ENCODE peak calls at places on chromosome 19, in six cellular contexts. R is fibroblast of lung, S is LNCaP clone FGC, P is IMR-90, C is AG09309, I is aorta. V is an unnamed sample.

GRCh38 chr19:13163609-13164364 is 13.6 kb downstream of the IER2 start:
- DNase-seq in S (no peak), I (peak), R (peak), C (no peak), P (peak), V (peak)

GRCh38 chr19:21158523-21159135 is 16.8 kb downstream of the ZNF431 start:
- DNase-seq in R (peak), I (no peak), C (no peak), P (peak), S (no peak), V (no peak)

GRCh38 chr19:3821857-3822364 is 35.7 kb upstream of the MATK start:
- DNase-seq in R (peak), S (peak), I (peak), C (no peak), P (peak), V (no peak)

GRCh38 chr19:33703438-33703750 is 81.6 kb downstream of the CHST8 start:
- DNase-seq in P (no peak), I (peak), R (no peak), C (no peak), S (no peak), V (no peak)

GRCh38 chr19:12792048-12792852 is 964 bp downstream of the JUNB start:
- DNase-seq in P (peak), C (no peak), I (peak), S (peak), R (peak), V (peak)

GRCh38 chr19:30446844-30447243 is 74.7 kb downstream of the ZNF536 start:
- DNase-seq in P (no peak), R (no peak), C (no peak), S (no peak), I (no peak), V (no peak)

GRCh38 chr19:17192751-17193150 is 22.4 kb upstream of the USE1 start:
- DNase-seq in P (no peak), S (no peak), R (no peak), C (no peak), I (no peak), V (no peak)

GRCh38 chr19:43752287-43752875 is 2.4 kb downstream of the SMG9 start:
- DNase-seq in P (no peak), R (no peak), I (no peak), C (no peak), S (no peak), V (no peak)

GRCh38 chr19:2858864-2859263 is 8.3 kb upstream of the ZNF556 start:
- DNase-seq in S (no peak), P (no peak), C (no peak), I (no peak), R (no peak), V (no peak)

GRCh38 chr19:2051771-2052704 is 994 bp upstream of the MKNK2 start:
- DNase-seq in C (no peak), S (no peak), I (no peak), P (no peak), R (peak), V (no peak)

GRCh38 chr19:6402834-6403608 is 10.1 kb upstream of the GTF2F1 start:
- DNase-seq in P (peak), R (peak), C (no peak), I (no peak), S (no peak), V (no peak)

GRCh38 chr19:7415163-7415856 is 66.6 kb downstream of the ARHGEF18 start:
- DNase-seq in C (no peak), R (peak), I (peak), S (no peak), P (peak), V (no peak)

GRCh38 chr19:15373644-15374043 is 5.9 kb downstream of the AKAP8 start:
- DNase-seq in I (no peak), P (no peak), C (no peak), S (no peak), R (no peak), V (no peak)

GRCh38 chr19:2385053-2385721 is 25.1 kb downstream of the TMPRSS9 start:
- DNase-seq in P (peak), S (peak), C (peak), I (no peak), R (peak), V (no peak)

GRCh38 chr19:16514383-16515019 is 18.3 kb downstream of the C19orf44 start:
- DNase-seq in C (no peak), I (no peak), R (no peak), P (no peak), S (no peak), V (no peak)

GRCh38 chr19:39837978-39838377 is 4.0 kb upstream of the DYRK1B start:
- DNase-seq in I (no peak), R (no peak), P (no peak), S (no peak), C (no peak), V (no peak)

GRCh38 chr19:39841041-39841440 is 5.1 kb downstream of the FBL start:
- DNase-seq in S (no peak), P (no peak), I (no peak), C (no peak), R (no peak), V (no peak)

GRCh38 chr19:39840492-39840891 is 5.7 kb downstream of the FBL start:
- DNase-seq in I (no peak), R (no peak), C (no peak), S (no peak), P (no peak), V (no peak)

GRCh38 chr19:39842693-39843435 is 3.3 kb downstream of the FBL start:
- DNase-seq in S (no peak), C (no peak), I (no peak), P (no peak), R (no peak), V (no peak)

GRCh38 chr19:39839678-39840327 is 5.8 kb upstream of the DYRK1B start:
- DNase-seq in P (no peak), S (no peak), C (no peak), R (no peak), I (no peak), V (no peak)
- H3K4me3 ChIP-seq in P (no peak), S (no peak), C (no peak), R (no peak), I (no peak), V (no peak)

GRCh38 chr19:35040474-35040825 is 1.1 kb upstream of the HPN start:
- DNase-seq in R (no peak), C (no peak), S (no peak), I (no peak), P (no peak), V (no peak)
- H3K4me3 ChIP-seq in R (no peak), C (no peak), S (peak), I (no peak), P (no peak), V (peak)

DNA sequence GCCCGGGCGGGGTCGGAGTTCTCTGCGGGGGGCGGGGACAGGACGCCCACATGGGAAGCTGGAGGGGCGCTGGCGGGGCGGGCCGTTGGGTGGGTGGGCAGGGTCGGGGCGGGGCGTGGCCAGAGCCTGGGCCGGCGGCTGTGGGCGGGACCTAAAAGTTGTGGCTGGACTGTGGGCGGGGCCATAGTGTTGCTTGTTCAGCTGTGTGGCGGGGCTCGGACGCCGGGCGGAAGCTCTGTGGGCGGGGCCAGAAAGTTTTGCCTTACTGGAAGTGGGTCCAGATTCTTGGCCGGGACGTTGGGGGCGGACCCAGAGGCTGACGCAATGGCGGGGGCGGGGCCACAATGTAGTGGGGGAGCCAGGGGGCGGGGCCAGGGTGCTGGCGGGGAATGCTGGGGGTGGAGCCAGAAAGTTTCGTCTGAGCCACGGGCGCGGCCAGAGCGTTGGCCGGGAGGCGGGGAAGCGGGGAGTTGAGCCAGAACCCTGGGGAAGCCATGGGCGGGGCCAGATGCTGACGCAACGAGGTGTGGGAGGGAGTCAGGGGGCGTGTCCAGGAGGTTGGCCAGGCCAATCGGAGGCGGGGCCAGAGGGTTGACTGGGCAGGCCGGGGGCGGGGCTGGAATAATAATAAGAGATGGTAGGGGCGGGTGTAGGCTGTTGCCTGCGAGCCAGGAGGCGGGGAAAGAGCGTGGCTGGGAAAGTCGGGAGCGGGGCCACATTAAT is 524 bp downstream of the CCDC9 start:
- DNase-seq in P (peak), I (peak), R (peak), S (peak), C (peak), V (peak)
- H3K4me3 ChIP-seq in P (peak), I (peak), R (peak), S (peak), C (peak), V (peak)

GRCh38 chr19:18397242-18398202 is at the start of gene LRRC25:
- DNase-seq in I (peak), C (no peak), P (no peak), S (no peak), R (no peak), V (peak)
- H3K4me3 ChIP-seq in I (no peak), C (no peak), P (no peak), S (no peak), R (no peak), V (peak)

DNA sequence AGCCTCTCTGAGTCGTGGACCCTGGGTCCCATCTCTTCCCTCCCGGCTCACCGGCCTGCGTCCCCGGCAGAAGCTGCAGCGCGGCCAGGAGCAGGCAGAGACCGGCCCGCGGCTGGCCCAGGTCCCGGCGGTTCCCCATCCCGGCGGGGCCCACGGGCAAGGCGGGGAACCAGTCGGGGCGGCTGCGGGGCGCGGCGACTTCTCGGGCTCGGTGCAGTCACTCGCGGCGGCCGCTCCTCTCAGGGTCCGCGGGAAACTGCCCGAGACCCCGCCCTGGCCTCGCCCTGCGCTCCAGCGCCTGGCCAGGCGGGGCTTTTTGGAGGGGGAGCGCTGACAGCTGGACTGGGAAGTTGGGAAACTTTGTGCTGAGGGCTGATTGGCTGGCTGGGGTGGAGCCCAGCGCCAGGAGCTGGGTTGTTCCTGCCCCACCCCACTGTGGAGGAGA is at the start of gene COL5A3:
- DNase-seq in P (peak), C (no peak), R (peak), S (no peak), I (peak), V (peak)
- H3K4me3 ChIP-seq in P (peak), C (peak), R (peak), S (no peak), I (no peak), V (peak)

V was measured in tibial artery.